ENCODE peak calls at places on chromosomes 4 and X, in ten cellular contexts. A is iris pigment epithelial cell, E is GM12891, N is T-helper 9 cell, Y is H4, V is astrocyte of the spinal cord, G is posterior cingulate gyrus, Z is amniotic stem cell, Q is NCI-H187 treated with DMSO at 0.1 percent for 48 hours, H is fibroblast of lung. P is an unnamed sample.

GRCh38 chr4:79050521-79050880 is 111.3 kb upstream of the PAQR3 start:
- DNase-seq in Q (no peak), Z (no peak), Y (no peak), G (peak), H (no peak), V (peak), A (no peak), E (no peak), N (no peak), P (no peak)

GRCh38 chr4:7103031-7103598 is 35.3 kb upstream of the GRPEL1 start:
- DNase-seq in N (peak), H (peak), E (peak), Q (no peak), Z (peak), G (peak), V (peak), A (peak), Y (peak), P (peak)

GRCh38 chr4:21901831-21902230 is 46.7 kb downstream of the KCNIP4 start:
- DNase-seq in A (peak), N (no peak), G (no peak), V (peak), E (no peak), H (peak), Y (no peak), Q (no peak), Z (no peak), P (no peak)

GRCh38 chr4:123412700-123413512 is 16.3 kb downstream of the SPRY1 start:
- DNase-seq in N (no peak), Q (no peak), E (no peak), A (no peak), G (no peak), Y (no peak), V (no peak), H (no peak), Z (no peak), P (peak)

GRCh38 chr4:22688236-22688635 is 4.5 kb upstream of the GBA3 start:
- DNase-seq in Y (no peak), A (peak), E (no peak), Q (no peak), V (peak), G (no peak), Z (no peak), H (no peak), N (no peak), P (no peak)

GRCh38 chrX:38880460-38880859 is 79.2 kb downstream of the MID1IP1 start:
- DNase-seq in V (peak), G (no peak), A (peak), Q (no peak), Y (no peak), Z (no peak), E (no peak), H (no peak), N (no peak), P (no peak)

GRCh38 chr4:99824070-99824599 is 7.5 kb downstream of the DAPP1 start:
- DNase-seq in Z (no peak), N (no peak), A (no peak), Q (no peak), V (no peak), G (no peak), E (no peak), H (no peak), Y (no peak), P (no peak)

GRCh38 chr4:125021189-125021588 is 293.6 kb upstream of the FAT4 start:
- DNase-seq in G (no peak), Z (no peak), Q (no peak), V (no peak), E (no peak), N (no peak), A (peak), Y (no peak), H (no peak), P (no peak)

GRCh38 chr4:184282895-184283654 is 65.4 kb upstream of the ENPP6 start:
- DNase-seq in Z (no peak), Q (no peak), Y (no peak), G (no peak), A (no peak), H (peak), V (no peak), E (no peak), N (no peak), P (no peak)

GRCh38 chr4:101357751-101358150 is 10.4 kb upstream of the PPP3CA start:
- DNase-seq in Z (no peak), A (peak), E (no peak), G (no peak), V (no peak), N (no peak), Y (no peak), Q (no peak), H (no peak), P (no peak)

GRCh38 chrX:27995611-27996010 is 14.4 kb upstream of the DCAF8L1 start:
- DNase-seq in Y (no peak), N (no peak), G (no peak), Z (no peak), E (no peak), V (no peak), H (no peak), Q (no peak), A (no peak), P (no peak)

GRCh38 chr4:94577136-94577535 is 125.4 kb downstream of the PDLIM5 start:
- DNase-seq in E (no peak), N (no peak), V (peak), A (peak), H (peak), Q (no peak), Z (peak), Y (peak), G (peak), P (peak)

GRCh38 chr4:152679414-152680281 is at the start of gene TMEM154:
- DNase-seq in H (peak), Y (peak), E (peak), A (peak), G (peak), V (peak), Z (no peak), Q (no peak), N (peak), P (peak)

GRCh38 chr4:74117024-74117534 is 18.1 kb upstream of the CXCL2 start:
- DNase-seq in Y (peak), E (no peak), V (peak), A (peak), N (no peak), G (peak), H (peak), Z (peak), Q (no peak), P (peak)

GRCh38 chr4:168797176-168797575 is 212.9 kb downstream of the CBR4 start:
- DNase-seq in Z (no peak), H (peak), E (no peak), N (no peak), G (no peak), V (peak), A (peak), Q (no peak), Y (peak), P (no peak)

GRCh38 chr4:1958276-1959103 is 50.3 kb downstream of the NELFA start:
- DNase-seq in H (peak), Y (no peak), A (no peak), Q (no peak), G (peak), V (no peak), N (no peak), E (no peak), Z (no peak), P (no peak)